ENCODE peak calls at places on chromosomes 13 and 19, in six cellular contexts. G, Y, D, K, U and P are unnamed samples.

GRCh38 chr19:38781058-38781457 is 7.7 kb upstream of the LGALS7 start:
- DNase-seq in G (no peak), Y (no peak), D (no peak), K (no peak), U (no peak), P (no peak)

GRCh38 chr19:19746286-19747213 is 13.6 kb upstream of the ZNF14 start:
- DNase-seq in G (no peak), Y (no peak), D (no peak), K (no peak), U (no peak), P (no peak)

GRCh38 chr13:100234524-100235136 is 145.7 kb downstream of the PCCA start:
- DNase-seq in G (no peak), Y (no peak), D (no peak), K (no peak), U (no peak), P (no peak)

GRCh38 chr13:21742041-21742440 is 71.2 kb downstream of the FGF9 start:
- DNase-seq in G (no peak), Y (no peak), D (no peak), K (no peak), U (no peak), P (no peak)

GRCh38 chr19:2488405-2488941 is 12.5 kb downstream of the GADD45B start:
- DNase-seq in G (no peak), Y (no peak), D (no peak), K (no peak), U (no peak), P (no peak)

GRCh38 chr13:84037937-84038464 is 155.7 kb upstream of the SLITRK1 start:
- DNase-seq in G (no peak), Y (peak), D (no peak), K (no peak), U (no peak), P (no peak)

GRCh38 chr13:109243311-109243951 is 543.0 kb downstream of the IRS2 start:
- DNase-seq in G (peak), Y (no peak), D (no peak), K (peak), U (no peak), P (no peak)

GRCh38 chr13:66940113-66940512 is 290.0 kb downstream of the PCDH9 start:
- DNase-seq in G (no peak), Y (no peak), D (no peak), K (peak), U (no peak), P (no peak)

GRCh38 chr19:5108123-5108613 is 139.3 kb downstream of the KDM4B start:
- DNase-seq in G (no peak), Y (no peak), D (no peak), K (no peak), U (no peak), P (no peak)

GRCh38 chr19:13068064-13068807 is 34.4 kb downstream of the LYL1 start:
- DNase-seq in G (peak), Y (no peak), D (no peak), K (no peak), U (no peak), P (no peak)

GRCh38 chr13:52053460-52053859 is 29.0 kb downstream of the UTP14C start:
- DNase-seq in G (no peak), Y (no peak), D (no peak), K (no peak), U (no peak), P (no peak)

GRCh38 chr13:41145136-41145908 is 12.7 kb upstream of the KBTBD6 start:
- DNase-seq in G (no peak), Y (no peak), D (no peak), K (no peak), U (no peak), P (no peak)

GRCh38 chr19:10587022-10587838 is at the start of gene AP1M2:
- DNase-seq in G (no peak), Y (peak), D (no peak), K (no peak), U (no peak), P (no peak)

GRCh38 chr13:59312776-59313175 is 851.0 kb downstream of the DIAPH3 start:
- DNase-seq in G (no peak), Y (no peak), D (no peak), K (no peak), U (no peak), P (no peak)

GRCh38 chr19:44649578-44650145 is 6.0 kb downstream of the PVR start:
- DNase-seq in G (no peak), Y (peak), D (no peak), K (no peak), U (no peak), P (no peak)

GRCh38 chr13:101627556-101627943 is 175.1 kb downstream of the ITGBL1 start:
- DNase-seq in G (no peak), Y (no peak), D (no peak), K (peak), U (no peak), P (no peak)

GRCh38 chr13:52195052-52195837 is 35.8 kb upstream of the NEK3 start:
- DNase-seq in G (peak), Y (no peak), D (no peak), K (no peak), U (peak), P (no peak)

GRCh38 chr13:112839347-112840105 is 129.5 kb upstream of the MCF2L start:
- DNase-seq in G (no peak), Y (no peak), D (no peak), K (no peak), U (no peak), P (no peak)

GRCh38 chr13:52925775-52926285 is 77.4 kb upstream of the PCDH8 start:
- DNase-seq in G (no peak), Y (no peak), D (no peak), K (no peak), U (no peak), P (no peak)

GRCh38 chr19:2083174-2083854 is 12.8 kb downstream of the MOB3A start:
- DNase-seq in G (no peak), Y (peak), D (no peak), K (no peak), U (peak), P (no peak)

GRCh38 chr13:50123862-50124535 is 108.8 kb downstream of the KCNRG start:
- DNase-seq in G (peak), Y (peak), D (peak), K (peak), U (peak), P (peak)

GRCh38 chr13:86002921-86003488 is 203.8 kb upstream of the SLITRK6 start:
- DNase-seq in G (no peak), Y (peak), D (peak), K (no peak), U (no peak), P (peak)